ENCODE peak calls at places on chromosomes 1 and 21, in four cellular contexts. Q, A, C and B are unnamed samples.

GRCh38 chr21:36845790-36846189 is 120.7 kb downstream of the HLCS start:
- DNase-seq in Q (no peak), A (no peak), C (no peak), B (no peak)

GRCh38 chr1:46519209-46519608 is 29.6 kb downstream of the DMBX1 start:
- DNase-seq in A (no peak), C (no peak), Q (no peak), B (no peak)

GRCh38 chr1:162151900-162152829 is 82.7 kb downstream of the NOS1AP start:
- DNase-seq in C (peak; percentile 74), A (no peak), Q (no peak), B (no peak)

GRCh38 chr1:63189677-63190076 is 132.7 kb upstream of the FOXD3 start:
- DNase-seq in A (no peak), C (no peak), Q (no peak), B (no peak)

GRCh38 chr1:94634977-94635416 is 93.4 kb upstream of the F3 start:
- DNase-seq in A (no peak), Q (no peak), C (no peak), B (no peak)

GRCh38 chr1:94805912-94806311 is 14.2 kb upstream of the SLC44A3 start:
- DNase-seq in A (no peak), Q (peak; percentile 79), C (peak; percentile 71), B (peak; percentile 49)

GRCh38 chr1:11731719-11732283 is 4.1 kb upstream of the AGTRAP start:
- DNase-seq in A (peak; percentile 48), Q (peak; percentile 93), C (peak; percentile 78), B (peak; percentile 78)

GRCh38 chr1:203589201-203589600 is 37.4 kb upstream of the ATP2B4 start:
- DNase-seq in C (no peak), A (no peak), Q (no peak), B (no peak)

GRCh38 chr1:204267191-204267601 is 53.4 kb upstream of the GOLT1A start:
- DNase-seq in C (no peak), A (no peak), Q (peak; percentile 85), B (no peak)

GRCh38 chr1:7755448-7755847 is 15.6 kb upstream of the VAMP3 start:
- DNase-seq in Q (no peak), A (no peak), C (no peak), B (no peak)

GRCh38 chr1:54259546-54259945 is 59.6 kb downstream of the MRPL37 start:
- DNase-seq in Q (no peak), C (no peak), A (no peak), B (no peak)

GRCh38 chr1:202750024-202750423 is 39.8 kb upstream of the SYT2 start:
- DNase-seq in Q (no peak), A (no peak), C (no peak), B (no peak)

GRCh38 chr1:95671098-95671497 is 437.1 kb downstream of the RWDD3 start:
- DNase-seq in A (no peak), Q (no peak), C (no peak), B (no peak)

GRCh38 chr1:111660204-111661150 is 40.9 kb downstream of the RAP1A start:
- DNase-seq in C (no peak), A (no peak), Q (peak; percentile 13), B (no peak)